ENCODE peak calls at places on chromosomes 12 and 14, in nine cellular contexts. H, F, D, V, W, X, T, O and R are unnamed samples.

GRCh38 chr12:108605000-108605689 is 7.3 kb upstream of the TMEM119 start:
- DNase-seq in X (no peak), T (no peak), F (no peak), H (no peak), O (no peak), W (no peak), V (no peak), D (no peak), R (no peak)

GRCh38 chr14:81406863-81407262 is 6.7 kb upstream of the STON2 start:
- DNase-seq in D (no peak), T (no peak), X (no peak), W (no peak), H (peak; percentile 74), F (peak; percentile 65), V (peak; percentile 75), O (peak; percentile 80), R (no peak)

GRCh38 chr12:82805812-82806497 is 119.2 kb downstream of the TMTC2 start:
- DNase-seq in O (no peak), T (no peak), D (no peak), F (no peak), V (no peak), H (peak; percentile 64), X (no peak), W (no peak), R (no peak)

GRCh38 chr14:23653046-23653445 is 16.9 kb downstream of the DHRS2 start:
- DNase-seq in H (no peak), W (no peak), X (no peak), V (no peak), O (no peak), F (no peak), T (no peak), D (no peak), R (no peak)

GRCh38 chr14:69014829-69015259 is 35.7 kb upstream of the ACTN1 start:
- DNase-seq in V (no peak), X (no peak), F (no peak), H (peak; percentile 72), T (no peak), O (no peak), D (no peak), W (no peak), R (no peak)

GRCh38 chr12:94308612-94309011 is 151.1 kb downstream of the CEP83 start:
- DNase-seq in O (no peak), F (no peak), T (no peak), H (peak; percentile 40), V (no peak), W (no peak), D (no peak), X (no peak), R (no peak)

GRCh38 chr12:42338280-42338679 is 12.3 kb downstream of the PPHLN1 start:
- DNase-seq in H (no peak), V (no peak), W (no peak), F (no peak), D (no peak), X (no peak), O (no peak), T (no peak), R (no peak)

GRCh38 chr12:51262758-51263177 is 7.4 kb downstream of the SMAGP start:
- DNase-seq in W (peak; percentile 58), H (peak; percentile 54), V (no peak), F (peak; percentile 25), T (peak; percentile 51), X (peak; percentile 86), O (peak; percentile 70), D (no peak), R (peak; percentile 17)

GRCh38 chr12:84397279-84397678 is 515.3 kb downstream of the SLC6A15 start:
- DNase-seq in T (no peak), H (no peak), D (peak; percentile 4), V (no peak), O (no peak), F (no peak), X (no peak), W (no peak), R (no peak)

GRCh38 chr14:58216544-58216943 is 16.6 kb downstream of the ACTR10 start:
- DNase-seq in H (peak; percentile 55), W (no peak), O (no peak), T (no peak), D (no peak), F (no peak), X (no peak), V (no peak), R (no peak)

GRCh38 chr12:110122929-110123328 is 1.2 kb upstream of the IFT81 start:
- DNase-seq in T (no peak), V (peak; percentile 17), X (no peak), W (no peak), F (no peak), H (no peak), O (no peak), D (no peak), R (no peak)

GRCh38 chr14:24070285-24071143 is 848 bp upstream of the CPNE6 start:
- DNase-seq in O (no peak), V (no peak), X (no peak), F (no peak), W (peak; percentile 35), D (no peak), H (no peak), T (no peak), R (no peak)

GRCh38 chr12:104517880-104518279 is 61.1 kb downstream of the CHST11 start:
- DNase-seq in W (no peak), H (no peak), F (no peak), T (no peak), D (no peak), V (no peak), O (no peak), X (no peak), R (no peak)

GRCh38 chr12:19431407-19432308 is 7.6 kb upstream of the AEBP2 start:
- DNase-seq in X (peak; percentile 64), T (peak; percentile 90), V (no peak), O (peak; percentile 59), W (no peak), D (peak; percentile 88), H (peak; percentile 88), F (no peak), R (no peak)

GRCh38 chr14:34060747-34061050 is 109.8 kb upstream of the EGLN3 start:
- DNase-seq in X (no peak), F (no peak), T (no peak), W (no peak), H (no peak), D (no peak), O (peak; percentile 93), V (no peak), R (no peak)

GRCh38 chr12:122862872-122863701 is 27.8 kb downstream of the HIP1R start:
- DNase-seq in D (no peak), H (no peak), T (no peak), V (peak; percentile 63), W (peak; percentile 83), F (no peak), X (no peak), O (no peak), R (no peak)

GRCh38 chr12:131872154-131873046 is 22.0 kb upstream of the ULK1 start:
- DNase-seq in H (peak; percentile 76), X (no peak), F (no peak), W (no peak), O (no peak), V (no peak), T (no peak), D (peak; percentile 78), R (no peak)

GRCh38 chr12:68020699-68021098 is 31.5 kb downstream of the IFNG-AS1 start:
- DNase-seq in T (no peak), X (no peak), V (no peak), D (no peak), H (no peak), W (no peak), O (no peak), F (no peak), R (no peak)

GRCh38 chr12:125152463-125152862 is 87.2 kb downstream of the AACS start:
- DNase-seq in V (no peak), H (no peak), T (no peak), O (no peak), F (no peak), X (no peak), D (no peak), W (no peak), R (no peak)

GRCh38 chr14:37470251-37470650 is 124.8 kb downstream of the FOXA1 start:
- DNase-seq in H (no peak), T (no peak), O (no peak), X (no peak), W (no peak), F (no peak), D (no peak), V (no peak), R (no peak)
- H3K27ac ChIP-seq in H (no peak overlapping the region), T (no peak overlapping the region), O (no peak overlapping the region), X (no peak overlapping the region), W (no peak overlapping the region), F (no peak overlapping the region), D (no peak overlapping the region), V (no peak overlapping the region), R (no peak overlapping the region)

DNA sequence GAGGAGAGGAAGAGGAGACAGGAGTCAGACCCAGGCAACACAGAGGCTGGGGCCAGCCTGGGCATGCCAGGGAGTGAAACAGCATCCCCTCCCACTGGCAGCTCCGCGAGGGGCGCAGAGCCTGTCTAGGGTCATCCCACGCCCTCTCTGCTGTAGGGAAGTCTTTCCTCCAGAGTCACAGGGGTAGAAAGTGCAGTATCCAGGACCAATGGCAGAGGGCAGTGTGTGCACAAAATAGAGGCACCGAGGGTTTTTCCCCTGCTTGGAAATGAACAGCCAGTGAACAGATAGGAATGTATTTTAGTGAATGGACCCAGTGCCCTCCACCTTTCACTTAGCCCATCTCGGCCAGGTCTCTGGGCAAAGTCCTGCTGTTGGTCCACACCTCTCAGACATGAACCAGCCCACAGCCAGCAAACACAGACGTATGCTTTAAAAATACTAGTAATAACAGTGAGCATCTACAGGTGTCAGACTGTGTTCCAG is 9.4 kb upstream of the KRT74 start:
- DNase-seq in F (peak; percentile 78), V (peak; percentile 63), H (peak; percentile 27), W (no peak), O (peak; percentile 57), D (peak; percentile 90), X (peak; percentile 85), T (peak; percentile 47), R (peak; percentile 48)
- H3K27ac ChIP-seq in F (no peak overlapping the region), V (no peak overlapping the region), H (no peak overlapping the region), W (no peak overlapping the region), O (no peak overlapping the region), D (peak overlapping the region; percentile 92), X (no peak overlapping the region), T (no peak overlapping the region), R (no peak overlapping the region)

DNA sequence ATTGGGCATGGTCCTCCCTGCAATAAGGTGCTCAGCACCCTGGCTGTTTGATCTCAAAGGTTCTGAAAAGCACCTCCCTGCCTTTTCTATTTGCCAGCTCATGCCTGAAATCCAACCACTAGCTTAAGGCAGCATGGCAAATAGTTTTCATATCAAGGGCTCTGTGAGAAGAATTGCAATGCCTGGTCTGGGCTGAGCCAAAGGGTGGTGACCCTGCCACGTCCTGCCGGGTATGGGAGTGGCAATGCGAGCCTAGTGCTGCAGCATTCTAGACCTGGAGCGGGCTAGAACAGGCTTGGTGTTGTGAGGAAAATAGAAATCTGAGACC is 2.3 kb upstream of the SCNN1A start:
- DNase-seq in O (no peak), D (no peak), X (peak; percentile 32), V (peak; percentile 70), H (no peak), W (peak; percentile 86), F (no peak), T (no peak), R (no peak)
- H3K27ac ChIP-seq in O (no peak overlapping the region), D (peak overlapping the region; percentile 99), X (no peak overlapping the region), V (peak overlapping the region; percentile 49), H (no peak overlapping the region), W (peak overlapping the region; percentile 82), F (peak overlapping the region; percentile 62), T (no peak overlapping the region), R (no peak overlapping the region)

DNA sequence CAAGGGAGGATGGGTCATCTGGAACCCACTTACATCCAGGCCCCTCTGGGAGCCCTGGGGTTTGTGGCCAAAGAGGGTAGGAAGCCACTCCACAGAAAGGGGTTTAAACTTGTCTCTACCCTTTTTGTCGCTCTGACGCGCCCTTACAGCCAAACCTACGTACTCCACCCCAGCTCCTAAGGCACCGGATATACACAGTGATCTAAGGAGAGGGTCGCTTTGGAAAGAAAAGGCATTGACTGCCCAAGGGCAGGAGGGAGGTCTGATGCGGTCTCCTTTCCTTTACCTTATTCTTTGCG is 644 bp upstream of the PRKD1 start:
- DNase-seq in F (no peak), D (no peak), O (no peak), V (no peak), H (no peak), W (no peak), T (no peak), X (peak; percentile 49), R (no peak)
- H3K27ac ChIP-seq in F (peak overlapping the region; percentile 71), D (no peak overlapping the region), O (no peak overlapping the region), V (peak overlapping the region; percentile 77), H (no peak overlapping the region), W (peak overlapping the region; percentile 64), T (no peak overlapping the region), X (no peak overlapping the region), R (no peak overlapping the region)